ENCODE peak calls at places on chromosomes 6 and 20, in five cellular contexts. E is GM23338, B is PC-9, K is endothelial cell of umbilical vein, Q is GM23248. M is an unnamed sample.
A peak's percentile ranks its signal among the peaks of the same experiment; 100 is the strongest.

GRCh38 chr6:47180633-47181032 is 129.1 kb downstream of the TNFRSF21 start:
- DNase-seq in E (no peak), B (peak; percentile 58), K (no peak), Q (peak; percentile 73), M (no peak)

GRCh38 chr20:46240065-46240464 is 68.2 kb downstream of the CDH22 start:
- DNase-seq in E (no peak), B (no peak), K (no peak), Q (no peak), M (no peak)

GRCh38 chr6:41462980-41463930 is 82.9 kb upstream of the FOXP4 start:
- DNase-seq in E (peak; percentile 59), B (peak; percentile 60), K (peak; percentile 83), Q (peak; percentile 43), M (no peak)

GRCh38 chr6:7652957-7653356 is 63.0 kb downstream of the SNRNP48 start:
- DNase-seq in E (no peak), B (no peak), K (no peak), Q (no peak), M (no peak)

GRCh38 chr6:84013931-84014330 is 19.6 kb upstream of the MRAP2 start:
- DNase-seq in E (no peak), B (no peak), K (no peak), Q (no peak), M (no peak)

GRCh38 chr6:42359021-42359420 is 92.7 kb downstream of the TRERF1 start:
- DNase-seq in E (no peak), B (no peak), K (no peak), Q (peak; percentile 30), M (no peak)

GRCh38 chr6:112620832-112621569 is 273.9 kb downstream of the RFPL4B start:
- DNase-seq in E (no peak), B (no peak), K (no peak), Q (no peak), M (no peak)

GRCh38 chr6:26175428-26176181 is 88.4 kb downstream of the HFE start:
- DNase-seq in E (peak; percentile 83), B (no peak), K (peak; percentile 85), Q (peak; percentile 72), M (no peak)

GRCh38 chr6:120938164-120938875 is 396.0 kb downstream of the TBC1D32 start:
- DNase-seq in E (no peak), B (no peak), K (no peak), Q (no peak), M (no peak)

GRCh38 chr6:8526619-8527018 is 91.3 kb upstream of the SLC35B3 start:
- DNase-seq in E (peak; percentile 25), B (no peak), K (no peak), Q (no peak), M (no peak)

GRCh38 chr6:157952751-157953479 is 28.7 kb upstream of the SYNJ2 start:
- DNase-seq in E (no peak), B (peak; percentile 6), K (no peak), Q (peak; percentile 63), M (no peak)

GRCh38 chr20:54132612-54133433 is 41.0 kb downstream of the CYP24A1 start:
- DNase-seq in E (peak; percentile 76), B (peak; percentile 62), K (no peak), Q (peak; percentile 98), M (peak; percentile 92)

GRCh38 chr6:107116328-107116892 is 1.1 kb upstream of the BEND3 start:
- DNase-seq in E (peak; percentile 96), B (no peak), K (peak; percentile 50), Q (peak; percentile 51), M (no peak)

GRCh38 chr6:84671188-84671587 is 93.2 kb downstream of the TBX18 start:
- DNase-seq in E (no peak), B (no peak), K (no peak), Q (no peak), M (no peak)

GRCh38 chr6:118719351-118720124 is 68.1 kb upstream of the CEP85L start:
- DNase-seq in E (no peak), B (no peak), K (no peak), Q (no peak), M (no peak)

GRCh38 chr20:59835057-59835447 is 98.4 kb downstream of the SYCP2 start:
- DNase-seq in E (no peak), B (no peak), K (no peak), Q (no peak), M (no peak)

GRCh38 chr6:63805808-63806572 is 170.4 kb downstream of the PHF3 start:
- DNase-seq in E (no peak), B (peak; percentile 15), K (peak; percentile 84), Q (peak; percentile 88), M (peak; percentile 35)

GRCh38 chr6:143629104-143630080 is 48.4 kb upstream of the PHACTR2 start:
- DNase-seq in E (no peak), B (no peak), K (no peak), Q (peak; percentile 60), M (no peak)

GRCh38 chr6:106974999-106975698 is 620 bp upstream of the CD24 start:
- DNase-seq in E (peak; percentile 68), B (peak; percentile 77), K (no peak), Q (peak; percentile 36), M (no peak)

GRCh38 chr6:106398621-106399020 is 38.1 kb downstream of the CRYBG1 start:
- DNase-seq in E (no peak), B (no peak), K (no peak), Q (no peak), M (no peak)

GRCh38 chr6:138455746-138456392 is 43.4 kb downstream of the NHSL1 start:
- DNase-seq in E (no peak), B (peak; percentile 17), K (peak; percentile 83), Q (peak; percentile 55), M (peak; percentile 81)

GRCh38 chr6:126481319-126481718 is 141.4 kb downstream of the CENPW start:
- DNase-seq in E (no peak), B (no peak), K (no peak), Q (no peak), M (no peak)

GRCh38 chr6:42142118-42142835 is at the start of gene C6orf132:
- DNase-seq in E (peak; percentile 95), B (peak; percentile 95), K (no peak), Q (peak; percentile 79), M (no peak)

GRCh38 chr6:33694977-33695376 is 16.5 kb downstream of the UQCC2 start:
- DNase-seq in E (no peak), B (no peak), K (no peak), Q (no peak), M (no peak)
- H3K27ac ChIP-seq in E (no peak overlapping the region), B (peak overlapping the region; percentile 54), K (peak overlapping the region; percentile 89), Q (peak overlapping the region; percentile 83), M (peak overlapping the region; percentile 89)

DNA sequence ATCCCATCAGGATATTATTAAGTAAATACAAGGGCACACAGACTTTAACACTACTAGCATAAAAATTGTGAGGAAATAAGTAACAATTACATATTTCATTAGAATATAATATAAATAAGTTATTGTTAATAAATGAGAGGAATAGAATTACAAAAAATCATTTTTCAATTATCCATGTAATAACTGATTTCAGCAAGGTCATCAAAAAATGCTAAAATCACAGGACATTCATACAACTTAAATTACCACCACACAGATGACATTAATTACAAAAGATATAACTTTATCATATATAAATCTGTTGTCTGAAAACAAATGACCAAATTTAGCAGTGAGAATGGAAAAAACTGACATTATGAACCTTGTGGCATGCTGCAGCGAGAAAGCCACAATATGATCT is 37.0 kb downstream of the STX7 start:
- DNase-seq in E (no peak), B (no peak), K (no peak), Q (no peak), M (no peak)
- H3K79me2 ChIP-seq in E (peaks cover 3% of the 10 kb centered on the region), B (peaks cover 3% of the 10 kb centered on the region), K (peaks cover 20% of the 10 kb centered on the region), Q (peaks cover 72% of the 10 kb centered on the region), M (peaks cover 23% of the 10 kb centered on the region)

GRCh38 chr6:132464538-132465256 is 48.2 kb downstream of the STX7 start:
- DNase-seq in E (no peak), B (peak; percentile 31), K (no peak), Q (peak; percentile 30), M (no peak)
- H3K27ac ChIP-seq in E (no peak overlapping the region), B (peak overlapping the region; percentile 75), K (no peak overlapping the region), Q (no peak overlapping the region), M (no peak overlapping the region)

GRCh38 chr6:13671742-13672141 is 39.9 kb downstream of the RANBP9 start:
- DNase-seq in E (no peak), B (no peak), K (no peak), Q (peak; percentile 18), M (no peak)
- H3K79me2 ChIP-seq in E (peaks cover 100% of the 10 kb centered on the region), B (peaks cover 99% of the 10 kb centered on the region), K (peaks cover 87% of the 10 kb centered on the region), Q (peaks cover 100% of the 10 kb centered on the region), M (peaks cover 80% of the 10 kb centered on the region)

DNA sequence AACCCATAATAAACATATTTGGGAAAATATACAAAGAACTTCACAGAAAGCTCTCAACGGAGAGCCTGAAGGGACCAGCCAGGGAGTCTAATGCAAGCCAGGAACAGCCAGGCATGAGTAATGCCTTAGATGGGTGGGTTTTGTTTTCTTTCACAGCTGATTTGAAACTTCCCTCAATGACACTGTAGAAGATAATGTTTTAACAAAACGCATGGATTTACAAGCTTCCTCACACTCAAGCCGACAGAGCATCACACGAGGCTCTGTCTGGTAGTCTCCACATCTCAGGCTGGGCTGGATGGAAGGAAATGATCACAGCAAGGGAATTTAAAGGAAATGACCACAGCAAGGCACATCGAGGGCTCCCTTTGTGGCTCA is 113.9 kb downstream of the GMPR start:
- DNase-seq in E (no peak), B (no peak), K (peak; percentile 74), Q (peak; percentile 86), M (no peak)
- H3K27ac ChIP-seq in E (no peak overlapping the region), B (no peak overlapping the region), K (peak overlapping the region; percentile 79), Q (peak overlapping the region; percentile 94), M (no peak overlapping the region)

DNA sequence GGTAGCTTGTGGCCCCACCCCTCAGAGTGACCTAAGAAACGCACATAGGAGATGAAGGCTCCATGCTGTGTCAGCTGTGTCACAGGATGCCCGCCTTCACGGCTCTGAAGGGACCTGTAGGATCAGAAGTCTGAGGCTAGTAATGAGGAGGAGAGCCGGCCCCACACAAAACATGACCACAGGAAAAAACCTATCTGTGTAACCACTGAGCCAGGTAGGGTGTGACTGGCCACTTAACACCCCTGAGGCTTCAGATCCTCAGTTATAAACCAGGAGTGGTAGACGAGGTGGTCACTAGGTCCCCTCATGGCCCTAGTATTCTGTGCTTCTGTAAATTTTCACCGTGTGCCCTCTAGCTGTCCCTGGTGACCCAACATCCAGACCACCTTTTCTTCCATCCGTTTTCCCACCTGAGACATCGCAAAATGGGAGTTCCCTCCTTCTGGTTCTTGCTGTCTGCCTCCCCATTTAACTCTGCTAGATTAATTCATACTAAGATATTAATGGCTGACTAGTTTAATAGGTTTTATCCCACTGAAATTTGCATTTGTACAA is 52.8 kb downstream of the TBC1D7 start:
- DNase-seq in E (no peak), B (no peak), K (no peak), Q (no peak), M (no peak)
- H3K79me2 ChIP-seq in E (no peaks in the 10 kb centered on the region), B (no peaks in the 10 kb centered on the region), K (no peaks in the 10 kb centered on the region), Q (no peaks in the 10 kb centered on the region), M (no peaks in the 10 kb centered on the region)

M was measured in keratinocyte.